ENCODE peak calls at places on chromosomes 3 and 15, in nine cellular contexts. One of them, this sample, is unnamed.

GRCh38 chr15:78415284-78415683 is 22.7 kb upstream of the IREB2 start:
- DNase-seq in epithelial cell of esophagus: peak; percentile 54
- DNase-seq in astrocyte: peak; percentile 12
- DNase-seq in astrocyte of the spinal cord: peak; percentile 22
- DNase-seq in neural progenitor cell: peak; percentile 34
- DNase-seq in fibroblast of pulmonary artery: peak; percentile 40
- DNase-seq in GM12878: no peak
- DNase-seq in endodermal cell: no peak
- DNase-seq in psoas muscle: no peak
- DNase-seq in this sample: no peak

GRCh38 chr3:58899159-58899952 is 150.5 kb downstream of the CFAP20DC start:
- DNase-seq in epithelial cell of esophagus: peak; percentile 9
- DNase-seq in astrocyte: peak; percentile 36
- DNase-seq in astrocyte of the spinal cord: peak; percentile 1
- DNase-seq in neural progenitor cell: no peak
- DNase-seq in fibroblast of pulmonary artery: peak; percentile 11
- DNase-seq in GM12878: peak; percentile 63
- DNase-seq in endodermal cell: peak; percentile 47
- DNase-seq in psoas muscle: no peak
- DNase-seq in this sample: no peak

GRCh38 chr3:73493543-73494314 is 131.0 kb downstream of the PDZRN3 start:
- DNase-seq in epithelial cell of esophagus: peak; percentile 4
- DNase-seq in astrocyte: peak; percentile 87
- DNase-seq in astrocyte of the spinal cord: peak; percentile 80
- DNase-seq in neural progenitor cell: no peak
- DNase-seq in fibroblast of pulmonary artery: peak; percentile 61
- DNase-seq in GM12878: no peak
- DNase-seq in endodermal cell: peak; percentile 26
- DNase-seq in psoas muscle: no peak
- DNase-seq in this sample: no peak

GRCh38 chr15:85831415-85832113 is 36.8 kb upstream of the KLHL25 start:
- DNase-seq in epithelial cell of esophagus: peak; percentile 57
- DNase-seq in astrocyte: peak; percentile 30
- DNase-seq in astrocyte of the spinal cord: peak; percentile 57
- DNase-seq in neural progenitor cell: peak; percentile 81
- DNase-seq in fibroblast of pulmonary artery: peak; percentile 72
- DNase-seq in GM12878: no peak
- DNase-seq in endodermal cell: peak; percentile 88
- DNase-seq in psoas muscle: peak; percentile 78
- DNase-seq in this sample: no peak

GRCh38 chr3:190432216-190432615 is 17.5 kb downstream of the TMEM207 start:
- DNase-seq in epithelial cell of esophagus: peak; percentile 69
- DNase-seq in astrocyte: peak; percentile 22
- DNase-seq in astrocyte of the spinal cord: no peak
- DNase-seq in neural progenitor cell: no peak
- DNase-seq in fibroblast of pulmonary artery: peak; percentile 36
- DNase-seq in GM12878: no peak
- DNase-seq in endodermal cell: no peak
- DNase-seq in psoas muscle: no peak
- DNase-seq in this sample: no peak

GRCh38 chr3:16978234-16978920 is 93.6 kb downstream of the PLCL2 start:
- DNase-seq in epithelial cell of esophagus: no peak
- DNase-seq in astrocyte: peak; percentile 40
- DNase-seq in astrocyte of the spinal cord: peak; percentile 69
- DNase-seq in neural progenitor cell: no peak
- DNase-seq in fibroblast of pulmonary artery: no peak
- DNase-seq in GM12878: no peak
- DNase-seq in endodermal cell: no peak
- DNase-seq in psoas muscle: no peak
- DNase-seq in this sample: no peak

GRCh38 chr3:161560006-161560637 is 63.5 kb downstream of the OTOL1 start:
- DNase-seq in epithelial cell of esophagus: peak; percentile 63
- DNase-seq in astrocyte: peak; percentile 18
- DNase-seq in astrocyte of the spinal cord: peak; percentile 59
- DNase-seq in neural progenitor cell: peak; percentile 83
- DNase-seq in fibroblast of pulmonary artery: peak; percentile 59
- DNase-seq in GM12878: no peak
- DNase-seq in endodermal cell: peak; percentile 84
- DNase-seq in psoas muscle: no peak
- DNase-seq in this sample: no peak

GRCh38 chr3:67655364-67656121 is 1.1 kb upstream of the SUCLG2 start:
- DNase-seq in epithelial cell of esophagus: no peak
- DNase-seq in astrocyte: no peak
- DNase-seq in astrocyte of the spinal cord: no peak
- DNase-seq in neural progenitor cell: no peak
- DNase-seq in fibroblast of pulmonary artery: no peak
- DNase-seq in GM12878: peak; percentile 57
- DNase-seq in endodermal cell: no peak
- DNase-seq in psoas muscle: peak; percentile 48
- DNase-seq in this sample: no peak

DNA sequence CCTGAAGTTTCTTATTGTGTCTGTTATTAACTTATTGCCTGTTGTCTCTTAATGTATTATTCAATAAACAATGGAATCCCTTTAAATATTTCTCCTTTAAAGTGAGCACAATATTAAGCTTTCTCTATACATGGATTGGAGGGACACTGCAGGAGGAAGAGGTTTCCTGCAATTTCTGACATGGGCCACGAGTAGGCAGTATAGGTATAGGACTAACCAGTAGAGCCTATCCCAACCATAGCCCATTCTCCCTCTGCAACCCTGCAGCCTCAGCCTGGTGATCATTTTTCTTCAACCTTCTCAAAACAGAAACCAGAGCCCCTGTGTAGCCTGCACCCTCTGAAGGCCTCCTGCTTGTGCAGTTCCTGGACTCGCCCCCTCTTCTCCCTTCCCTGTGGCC is 124.8 kb downstream of the NEK10 start:
- DNase-seq in epithelial cell of esophagus: no peak
- DNase-seq in astrocyte: no peak
- DNase-seq in astrocyte of the spinal cord: no peak
- DNase-seq in neural progenitor cell: no peak
- DNase-seq in fibroblast of pulmonary artery: no peak
- DNase-seq in GM12878: no peak
- DNase-seq in endodermal cell: no peak
- DNase-seq in psoas muscle: no peak
- DNase-seq in this sample: no peak
- TF ChIP-seq CTCF in epithelial cell of esophagus: no peak
- TF ChIP-seq CTCF in astrocyte: no peak
- TF ChIP-seq CTCF in astrocyte of the spinal cord: no peak
- TF ChIP-seq CTCF in neural progenitor cell: no peak
- TF ChIP-seq CTCF in fibroblast of pulmonary artery: no peak
- TF ChIP-seq CTCF in GM12878: no peak
- TF ChIP-seq CTCF in endodermal cell: peak; percentile 52
- TF ChIP-seq CTCF in psoas muscle: no peak
- TF ChIP-seq CTCF in this sample: no peak

DNA sequence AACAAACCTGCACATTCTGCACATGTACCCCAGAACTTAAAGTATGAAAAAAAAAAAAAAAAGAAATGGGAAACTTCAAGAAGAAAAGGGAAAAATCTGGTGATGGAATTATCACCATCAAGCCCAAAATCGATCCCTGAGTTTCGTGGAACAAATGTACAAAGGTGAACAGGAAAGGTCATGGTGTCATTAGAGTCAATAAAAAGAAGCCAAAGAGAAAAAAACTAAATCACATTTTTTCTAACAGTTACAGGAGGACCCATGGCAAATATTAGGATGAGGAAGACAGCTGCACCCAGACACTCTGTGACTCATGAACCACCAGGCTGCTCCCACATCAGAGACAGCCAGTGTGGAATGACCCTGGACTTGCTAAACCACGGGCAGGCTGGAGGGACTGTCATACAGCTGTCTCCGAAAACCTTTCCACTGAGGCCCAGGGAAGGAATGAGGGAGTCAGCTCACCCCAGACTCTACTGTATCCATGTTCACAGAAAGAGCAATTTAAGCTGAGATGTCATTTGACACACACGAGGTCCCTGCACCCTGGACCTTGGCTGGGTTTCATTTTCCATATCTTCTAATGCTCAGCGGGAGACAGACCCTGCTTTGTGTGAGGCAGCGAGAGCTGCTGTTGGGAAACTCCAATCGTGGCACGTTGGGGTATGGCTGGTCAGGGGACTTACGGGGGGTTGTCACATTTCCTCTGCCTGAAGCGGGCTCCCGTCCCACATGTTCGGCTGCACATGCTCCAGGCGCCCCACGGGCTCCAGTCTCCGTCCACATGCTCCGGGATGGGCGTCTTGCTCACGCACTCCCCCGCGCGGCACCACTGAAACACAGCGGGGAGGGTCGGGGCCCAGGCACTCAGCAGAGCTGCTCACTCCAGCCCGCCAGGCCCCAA is 210.2 kb downstream of the ADAMTS17 start:
- DNase-seq in epithelial cell of esophagus: peak; percentile 32
- DNase-seq in astrocyte: peak; percentile 63
- DNase-seq in astrocyte of the spinal cord: peak; percentile 25
- DNase-seq in neural progenitor cell: peak; percentile 49
- DNase-seq in fibroblast of pulmonary artery: peak; percentile 55
- DNase-seq in GM12878: no peak
- DNase-seq in endodermal cell: peak; percentile 80
- DNase-seq in psoas muscle: no peak
- DNase-seq in this sample: no peak
- TF ChIP-seq CTCF in epithelial cell of esophagus: peak; percentile 35
- TF ChIP-seq CTCF in astrocyte: no peak
- TF ChIP-seq CTCF in astrocyte of the spinal cord: peak; percentile 47
- TF ChIP-seq CTCF in neural progenitor cell: peak; percentile 44
- TF ChIP-seq CTCF in fibroblast of pulmonary artery: peak; percentile 48
- TF ChIP-seq CTCF in GM12878: no peak
- TF ChIP-seq CTCF in endodermal cell: peak; percentile 58
- TF ChIP-seq CTCF in psoas muscle: peak; percentile 47
- TF ChIP-seq CTCF in this sample: no peak

DNA sequence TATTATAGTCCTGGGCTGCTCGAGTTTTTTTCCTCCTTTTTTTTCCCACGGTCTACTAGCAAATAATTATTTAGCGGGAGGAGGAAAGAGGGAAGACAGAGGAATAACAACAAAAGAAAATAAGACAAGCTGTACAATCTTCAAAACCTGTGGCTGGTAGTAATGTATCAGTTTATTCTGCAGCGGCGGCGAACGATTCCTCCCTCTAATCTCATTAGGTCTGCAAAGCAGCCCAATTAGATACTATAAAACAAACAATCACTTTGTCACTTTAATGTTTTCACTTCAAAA is 398 bp upstream of the TLE3 start:
- DNase-seq in epithelial cell of esophagus: no peak
- DNase-seq in astrocyte: no peak
- DNase-seq in astrocyte of the spinal cord: no peak
- DNase-seq in neural progenitor cell: no peak
- DNase-seq in fibroblast of pulmonary artery: no peak
- DNase-seq in GM12878: no peak
- DNase-seq in endodermal cell: no peak
- DNase-seq in psoas muscle: no peak
- DNase-seq in this sample: no peak
- TF ChIP-seq CTCF in epithelial cell of esophagus: no peak
- TF ChIP-seq CTCF in astrocyte: no peak
- TF ChIP-seq CTCF in astrocyte of the spinal cord: no peak
- TF ChIP-seq CTCF in neural progenitor cell: no peak
- TF ChIP-seq CTCF in fibroblast of pulmonary artery: no peak
- TF ChIP-seq CTCF in GM12878: no peak
- TF ChIP-seq CTCF in endodermal cell: peak; percentile 33
- TF ChIP-seq CTCF in psoas muscle: no peak
- TF ChIP-seq CTCF in this sample: peak; percentile 2

GRCh38 chr3:128278761-128279593 is 125.7 kb downstream of the EEFSEC start:
- DNase-seq in epithelial cell of esophagus: no peak
- DNase-seq in astrocyte: peak; percentile 83
- DNase-seq in astrocyte of the spinal cord: peak; percentile 94
- DNase-seq in neural progenitor cell: peak; percentile 84
- DNase-seq in fibroblast of pulmonary artery: peak; percentile 89
- DNase-seq in GM12878: no peak
- DNase-seq in endodermal cell: peak; percentile 72
- DNase-seq in psoas muscle: peak; percentile 68
- DNase-seq in this sample: peak; percentile 95
- TF ChIP-seq CTCF in epithelial cell of esophagus: no peak
- TF ChIP-seq CTCF in astrocyte: no peak
- TF ChIP-seq CTCF in astrocyte of the spinal cord: no peak
- TF ChIP-seq CTCF in neural progenitor cell: no peak
- TF ChIP-seq CTCF in fibroblast of pulmonary artery: no peak
- TF ChIP-seq CTCF in GM12878: no peak
- TF ChIP-seq CTCF in endodermal cell: peak; percentile 31
- TF ChIP-seq CTCF in psoas muscle: no peak
- TF ChIP-seq CTCF in this sample: peak; percentile 47

This sample was measured in osteocyte.